ENCODE peak calls at places on chromosomes 1 and 21, in eight cellular contexts. D is activated CD8-positive, alpha-beta memory T cell treated with anti-CD3 and anti-CD28 coated beads for 1 hour; M is H54; J is foreskin fibroblast; E is mesenteric fat pad; H is ecto neural progenitor cell; K is mesenchymal stem cell; S is NCI-H2171 treated with DMSO at 0.1 percent for 48 hours. G is an unnamed sample.

GRCh38 chr1:10909697-10910489 is 102.6 kb upstream of the TARDBP start:
- DNase-seq in J (no peak), M (peak), K (no peak), S (no peak), E (no peak), H (peak), D (peak), G (no peak)

GRCh38 chr1:39130297-39130696 is 74.2 kb upstream of the MACF1 start:
- DNase-seq in H (no peak), K (peak), M (peak), E (no peak), D (no peak), S (no peak), J (peak), G (no peak)

GRCh38 chr1:24735619-24736375 is 9.4 kb upstream of the CLIC4 start:
- DNase-seq in E (no peak), J (peak), M (no peak), D (no peak), K (peak), H (no peak), S (peak), G (no peak)

GRCh38 chr21:36976882-36977651 is 10.6 kb upstream of the HLCS start:
- DNase-seq in E (no peak), J (peak), M (no peak), S (peak), K (peak), D (no peak), H (peak), G (peak)

GRCh38 chr1:161481624-161482392 is 23.4 kb upstream of the FCGR2A start:
- DNase-seq in E (no peak), K (no peak), D (no peak), M (no peak), H (no peak), J (no peak), S (no peak), G (no peak)

GRCh38 chr1:201485184-201485774 is 16.3 kb upstream of the PHLDA3 start:
- DNase-seq in H (no peak), S (no peak), J (no peak), E (no peak), M (no peak), K (no peak), D (no peak), G (no peak)

GRCh38 chr1:22717038-22717758 is 6.6 kb downstream of the EPHB2 start:
- DNase-seq in M (no peak), K (no peak), D (no peak), J (no peak), H (no peak), E (no peak), S (peak), G (no peak)

GRCh38 chr1:41762777-41763176 is 155.9 kb downstream of the HIVEP3 start:
- DNase-seq in E (no peak), M (no peak), D (no peak), H (no peak), J (no peak), K (no peak), S (no peak), G (no peak)

GRCh38 chr21:32508558-32508957 is 76.8 kb downstream of the TCP10L start:
- DNase-seq in M (no peak), S (no peak), H (no peak), K (no peak), D (no peak), E (no peak), J (no peak), G (no peak)

GRCh38 chr21:44930543-44930981 is 9.3 kb upstream of the SLX9 start:
- DNase-seq in K (peak), H (no peak), S (no peak), D (no peak), E (no peak), M (peak), J (peak), G (no peak)

GRCh38 chr1:15261155-15262002 is 14.4 kb downstream of the FHAD1 start:
- DNase-seq in H (no peak), M (peak), D (no peak), J (no peak), S (no peak), K (peak), E (peak), G (no peak)

GRCh38 chr1:180168786-180169640 is 14.3 kb downstream of the QSOX1 start:
- DNase-seq in K (peak), H (peak), J (peak), M (no peak), E (peak), D (no peak), S (peak), G (peak)

GRCh38 chr21:28333455-28334108 is 659.1 kb downstream of the LTN1 start:
- DNase-seq in H (no peak), K (peak), S (no peak), J (peak), E (no peak), M (no peak), D (no peak), G (no peak)

GRCh38 chr1:39342776-39343175 is 138.3 kb downstream of the MACF1 start:
- DNase-seq in H (no peak), E (no peak), M (no peak), D (no peak), S (no peak), J (no peak), K (no peak), G (no peak)

GRCh38 chr1:27598902-27599528 is 4.9 kb downstream of the AHDC1 start:
- DNase-seq in E (no peak), M (peak), H (no peak), D (peak), S (peak), J (peak), K (peak), G (no peak)

GRCh38 chr1:27602510-27603319 is 1.2 kb downstream of the AHDC1 start:
- DNase-seq in S (peak), D (peak), M (no peak), E (no peak), K (no peak), H (peak), J (peak), G (no peak)

GRCh38 chr1:110508038-110508437 is 10.9 kb downstream of the KCNA10 start:
- DNase-seq in J (peak), H (peak), S (no peak), E (no peak), K (no peak), D (no peak), M (no peak), G (no peak)

GRCh38 chr1:28056129-28056925 is 32.1 kb downstream of the EYA3 start:
- DNase-seq in M (no peak), H (no peak), D (peak), S (no peak), J (no peak), K (no peak), E (no peak), G (no peak)

GRCh38 chr1:118947790-118948189 is 40.4 kb downstream of the TBX15 start:
- DNase-seq in D (no peak), S (no peak), K (peak), H (no peak), M (peak), J (peak), E (no peak), G (no peak)

GRCh38 chr1:172658871-172659453 is at the start of gene FASLG:
- DNase-seq in S (no peak), K (no peak), H (no peak), E (no peak), M (no peak), J (no peak), D (peak), G (no peak)

GRCh38 chr1:46343705-46344104 is 3.1 kb downstream of the NSUN4 start:
- DNase-seq in J (no peak), D (no peak), M (no peak), H (no peak), S (no peak), E (peak), K (no peak), G (no peak)

GRCh38 chr1:19559641-19560040 is 74.3 kb upstream of the CAPZB start:
- DNase-seq in K (peak), D (no peak), M (no peak), J (peak), H (no peak), E (no peak), S (no peak), G (no peak)

GRCh38 chr1:81459043-81459442 is 341.7 kb upstream of the ADGRL2 start:
- DNase-seq in J (no peak), D (no peak), S (no peak), E (no peak), M (no peak), H (no peak), K (no peak), G (no peak)

GRCh38 chr1:77829851-77830250 is 50.4 kb downstream of the MIGA1 start:
- DNase-seq in E (no peak), S (no peak), D (no peak), K (peak), H (no peak), J (no peak), M (no peak), G (no peak)

GRCh38 chr21:34983680-34984086 is 65.4 kb downstream of the RUNX1 start:
- DNase-seq in S (no peak), E (no peak), D (peak), K (peak), H (no peak), M (peak), J (peak), G (no peak)

GRCh38 chr1:212313616-212314015 is 28.4 kb downstream of the PPP2R5A start:
- DNase-seq in J (peak), K (no peak), M (no peak), H (no peak), S (no peak), D (no peak), E (no peak), G (no peak)

GRCh38 chr21:25189497-25189896 is 417.8 kb downstream of the MRPL39 start:
- DNase-seq in H (no peak), J (no peak), M (no peak), K (no peak), E (no peak), D (no peak), S (no peak), G (no peak)

GRCh38 chr1:98794196-98794886 is 132.8 kb downstream of the SNX7 start:
- DNase-seq in M (peak), J (peak), D (peak), K (peak), H (no peak), S (peak), E (no peak), G (peak)

G was measured in NCI-H1694.